ENCODE peak calls at places on chromosome 14, in four cellular contexts. H is OCI-LY7, A is PC-3, P is neural progenitor cell. U is an unnamed sample.

GRCh38 chr14:79924583-79924982 is 286.7 kb downstream of the DIO2 start:
- DNase-seq in H (no peak), P (no peak), A (no peak), U (no peak)

GRCh38 chr14:58307597-58308316 is 9.4 kb downstream of the ARID4A start:
- DNase-seq in A (no peak), H (no peak), P (no peak), U (no peak)

GRCh38 chr14:100900837-100901390 is 2.6 kb downstream of the RTL1 start:
- DNase-seq in P (peak; percentile 87), A (peak; percentile 48), H (peak; percentile 9), U (peak; percentile 29)

GRCh38 chr14:69285661-69286255 is 25.8 kb downstream of the GALNT16 start:
- DNase-seq in A (no peak), H (no peak), P (no peak), U (no peak)

GRCh38 chr14:31945074-31945613 is 132.0 kb upstream of the ARHGAP5 start:
- DNase-seq in A (no peak), H (peak; percentile 58), P (no peak), U (no peak)

GRCh38 chr14:72291908-72292688 is 359.9 kb downstream of the RGS6 start:
- DNase-seq in H (peak; percentile 20), A (peak; percentile 85), P (peak; percentile 59), U (peak; percentile 76)

GRCh38 chr14:65906948-65907347 is 494.4 kb downstream of the FUT8 start:
- DNase-seq in H (no peak), P (no peak), A (no peak), U (no peak)

GRCh38 chr14:72420749-72421452 is 473.0 kb downstream of the DPF3 start:
- DNase-seq in H (peak; percentile 50), P (peak; percentile 76), A (peak; percentile 89), U (peak; percentile 68)

GRCh38 chr14:68011629-68012028 is 192.1 kb downstream of the RAD51B start:
- DNase-seq in H (no peak), A (no peak), P (no peak), U (peak; percentile 53)

GRCh38 chr14:67420102-67420739 is 8.3 kb upstream of the PLEK2 start:
- DNase-seq in A (peak; percentile 47), H (peak; percentile 67), P (peak; percentile 41), U (no peak)

GRCh38 chr14:39107624-39108023 is 4.6 kb upstream of the SEC23A start:
- DNase-seq in P (peak; percentile 20), A (peak; percentile 67), H (peak; percentile 64), U (peak; percentile 70)

GRCh38 chr14:52998376-52999010 is 47.6 kb upstream of the FERMT2 start:
- DNase-seq in P (no peak), A (peak; percentile 31), H (no peak), U (peak; percentile 95)

GRCh38 chr14:106044515-106044914 is 518.1 kb downstream of the TMEM121 start:
- DNase-seq in P (no peak), A (no peak), H (no peak), U (no peak)

GRCh38 chr14:34449819-34450541 is 12.1 kb downstream of the SPTSSA start:
- DNase-seq in H (no peak), A (no peak), P (no peak), U (no peak)

GRCh38 chr14:72753044-72753710 is 140.7 kb downstream of the DPF3 start:
- DNase-seq in P (no peak), H (no peak), A (no peak), U (no peak)

GRCh38 chr14:96189288-96189711 is 15.3 kb upstream of the BDKRB2 start:
- DNase-seq in P (no peak), A (no peak), H (no peak), U (peak; percentile 70)

GRCh38 chr14:74793506-74794155 is 30.5 kb downstream of the YLPM1 start:
- DNase-seq in H (peak; percentile 16), P (peak; percentile 27), A (peak; percentile 32), U (peak; percentile 50)
- TF ChIP-seq EZH2phosphoT487 in H (no peak), P (no peak), A (no peak), U (no peak)

DNA sequence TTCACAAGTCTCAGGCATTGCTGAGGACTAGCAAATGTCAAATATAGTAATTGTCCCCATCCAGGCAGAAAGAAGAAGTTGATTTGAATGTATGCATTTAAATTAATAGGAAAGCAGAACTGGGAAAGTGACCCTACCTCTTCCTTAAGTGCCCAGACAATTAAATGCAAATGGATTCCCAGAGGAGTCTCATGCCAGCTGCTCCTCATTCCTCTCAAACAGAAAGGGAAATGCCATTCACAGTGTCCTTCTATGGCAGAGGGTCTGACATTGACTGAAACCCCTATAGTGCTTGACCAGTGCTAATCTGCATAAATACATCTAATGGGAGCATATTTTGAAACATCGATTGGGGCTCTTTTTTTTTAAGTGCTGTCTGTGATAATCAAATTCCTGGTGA is 292.4 kb upstream of the SEL1L start:
- DNase-seq in P (no peak), H (no peak), A (no peak), U (no peak)
- TF ChIP-seq EZH2phosphoT487 in P (no peak), H (no peak), A (no peak), U (no peak)

GRCh38 chr14:101970830-101971400 is 6.5 kb downstream of the DYNC1H1 start:
- DNase-seq in H (no peak), P (no peak), A (no peak), U (no peak)

GRCh38 chr14:101975231-101975630 is 10.9 kb downstream of the DYNC1H1 start:
- DNase-seq in A (no peak), H (no peak), P (no peak), U (no peak)

GRCh38 chr14:101969480-101969879 is 5.1 kb downstream of the DYNC1H1 start:
- DNase-seq in H (peak; percentile 60), A (no peak), P (no peak), U (no peak)

GRCh38 chr14:101973356-101973755 is 9.0 kb downstream of the DYNC1H1 start:
- DNase-seq in A (peak; percentile 37), H (no peak), P (no peak), U (peak; percentile 58)

DNA sequence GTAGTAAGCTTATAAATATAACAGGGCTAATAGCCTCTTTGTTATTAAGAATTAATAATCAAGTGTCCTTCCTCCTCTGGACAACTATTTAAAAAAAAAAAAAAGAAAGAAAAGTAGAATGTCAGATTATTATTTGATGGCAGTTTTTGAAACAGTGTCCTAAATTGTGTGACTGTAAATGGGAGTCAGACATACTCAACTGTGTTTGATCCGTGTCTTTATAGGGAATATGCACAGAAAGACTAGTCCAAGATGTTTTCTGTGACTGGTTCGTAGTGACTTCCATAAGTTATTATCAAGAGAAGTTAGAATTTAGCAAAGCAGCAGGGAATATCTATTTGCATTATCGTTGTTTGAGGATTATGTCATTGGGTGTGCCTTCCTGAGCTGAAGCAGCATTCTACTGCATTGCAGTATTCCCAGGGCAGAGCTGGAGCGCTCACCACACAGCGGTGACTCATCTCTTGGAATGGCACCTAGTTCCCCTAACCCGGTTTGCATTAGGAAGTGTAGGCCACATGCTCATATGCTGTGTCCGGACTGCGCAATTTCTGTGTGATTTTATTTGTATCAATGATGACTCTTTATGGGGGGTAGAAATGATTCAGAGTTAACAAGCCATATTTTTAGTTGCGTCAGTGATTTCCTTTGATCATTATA is 7.9 kb downstream of the DYNC1H1 start:
- DNase-seq in P (no peak), H (no peak), A (peak; percentile 100), U (peak; percentile 100)
- TF ChIP-seq EZH2phosphoT487 in P (no peak), H (no peak), A (no peak), U (no peak)

GRCh38 chr14:71130491-71131179 is 223.4 kb downstream of the PCNX1 start:
- DNase-seq in A (peak; percentile 81), H (peak; percentile 35), P (no peak), U (peak; percentile 75)

GRCh38 chr14:71135496-71135895 is 228.2 kb downstream of the PCNX1 start:
- DNase-seq in H (no peak), A (no peak), P (no peak), U (no peak)

GRCh38 chr14:71135911-71136310 is 228.7 kb downstream of the PCNX1 start:
- DNase-seq in H (no peak), A (no peak), P (no peak), U (no peak)

GRCh38 chr14:71136386-71137060 is 229.3 kb downstream of the PCNX1 start:
- DNase-seq in P (no peak), A (no peak), H (no peak), U (no peak)

GRCh38 chr14:71133296-71133695 is 226.0 kb downstream of the PCNX1 start:
- DNase-seq in A (no peak), P (no peak), H (no peak), U (no peak)
- TF ChIP-seq EZH2phosphoT487 in A (no peak), P (no peak), H (no peak), U (no peak)